ENCODE peak calls at places on chromosomes 4 and X, in five cellular contexts. B is brain microvascular endothelial cell; M is H1; E is CD8-positive, alpha-beta T cell; Q is left ventricle myocardium inferior. H is an unnamed sample.
A peak's percentile ranks its signal among the peaks of the same experiment; 100 is the strongest.

GRCh38 chrX:149962859-149963757 is 24.8 kb upstream of the EOLA2 start:
- DNase-seq in B (peak; percentile 53), M (no peak), E (peak; percentile 7), Q (no peak), H (peak; percentile 30)

GRCh38 chr4:151325320-151326246 is at the start of gene SH3D19:
- DNase-seq in B (peak; percentile 13), M (peak; percentile 75), E (no peak), Q (peak; percentile 76), H (peak; percentile 90)

GRCh38 chr4:165991325-165992180 is 118.5 kb downstream of the TLL1 start:
- DNase-seq in B (no peak), M (no peak), E (no peak), Q (no peak), H (no peak)

GRCh38 chr4:71288875-71289274 is 49.9 kb upstream of the SLC4A4 start:
- DNase-seq in B (no peak), M (no peak), E (no peak), Q (no peak), H (no peak)

GRCh38 chr4:108397850-108398249 is 222.5 kb upstream of the RPL34 start:
- DNase-seq in B (no peak), M (no peak), E (no peak), Q (no peak), H (no peak)

GRCh38 chrX:40298569-40298968 is 200.8 kb upstream of the BCOR start:
- DNase-seq in B (no peak), M (no peak), E (no peak), Q (no peak), H (no peak)

GRCh38 chrX:119272882-119273806 is 37.1 kb downstream of the PGRMC1 start:
- DNase-seq in B (peak; percentile 37), M (peak; percentile 71), E (peak; percentile 39), Q (peak; percentile 21), H (peak; percentile 63)

GRCh38 chr4:78065514-78066192 is 8.5 kb downstream of the FRAS1 start:
- DNase-seq in B (no peak), M (no peak), E (no peak), Q (no peak), H (no peak)

GRCh38 chrX:63922221-63922620 is 137.2 kb upstream of the ARHGEF9 start:
- DNase-seq in B (peak; percentile 53), M (no peak), E (no peak), Q (no peak), H (no peak)

GRCh38 chr4:28357985-28358384 is 1497.3 kb downstream of the STIM2 start:
- DNase-seq in B (no peak), M (no peak), E (no peak), Q (no peak), H (no peak)

GRCh38 chrX:68807818-68808217 is 21.0 kb upstream of the EFNB1 start:
- DNase-seq in B (no peak), M (no peak), E (no peak), Q (no peak), H (no peak)

GRCh38 chr4:127479031-127479622 is 153.6 kb upstream of the INTU start:
- DNase-seq in B (peak; percentile 6), M (no peak), E (no peak), Q (no peak), H (no peak)

GRCh38 chr4:156100651-156101050 is 147.0 kb upstream of the CTSO start:
- DNase-seq in B (no peak), M (no peak), E (no peak), Q (no peak), H (no peak)

GRCh38 chrX:29661290-29661689 is 554.1 kb upstream of the MAGEB2 start:
- DNase-seq in B (peak; percentile 59), M (no peak), E (no peak), Q (no peak), H (no peak)

GRCh38 chr4:109350121-109350520 is 47.7 kb upstream of the COL25A1 start:
- DNase-seq in B (no peak), M (no peak), E (no peak), Q (no peak), H (peak; percentile 44)

GRCh38 chr4:127782275-127783025 is at the start of gene HSPA4L:
- DNase-seq in B (peak; percentile 44), M (no peak), E (peak; percentile 15), Q (peak; percentile 48), H (peak; percentile 32)

GRCh38 chrX:39653656-39654055 is 444.1 kb downstream of the BCOR start:
- DNase-seq in B (no peak), M (peak; percentile 45), E (no peak), Q (no peak), H (no peak)

GRCh38 chr4:156971623-156972369 is at the start of gene PDGFC:
- DNase-seq in B (peak; percentile 65), M (peak; percentile 87), E (no peak), Q (peak; percentile 79), H (peak; percentile 94)

GRCh38 chrX:68684291-68684918 is 36.9 kb downstream of the STARD8 start:
- DNase-seq in B (no peak), M (peak; percentile 51), E (no peak), Q (peak; percentile 71), H (no peak)

GRCh38 chrX:150360331-150360730 is 2.8 kb upstream of the MAMLD1 start:
- DNase-seq in B (no peak), M (no peak), E (no peak), Q (no peak), H (peak; percentile 74)

GRCh38 chr4:20572976-20573375 is 127.3 kb upstream of the PACRGL start:
- DNase-seq in B (no peak), M (no peak), E (no peak), Q (no peak), H (no peak)

GRCh38 chr4:123709336-123709735 is 312.7 kb downstream of the SPRY1 start:
- DNase-seq in B (no peak), M (no peak), E (no peak), Q (no peak), H (no peak)

GRCh38 chrX:112759512-112759911 is 79.8 kb upstream of the LHFPL1 start:
- DNase-seq in B (no peak), M (no peak), E (no peak), Q (no peak), H (no peak)

GRCh38 chr4:156800463-156800862 is 171.1 kb downstream of the PDGFC start:
- DNase-seq in B (no peak), M (no peak), E (no peak), Q (no peak), H (no peak)

GRCh38 chr4:98903561-98903960 is 25.4 kb downstream of the EIF4E start:
- DNase-seq in B (no peak), M (no peak), E (no peak), Q (no peak), H (no peak)

GRCh38 chr4:98908182-98908581 is 20.8 kb downstream of the EIF4E start:
- DNase-seq in B (no peak), M (no peak), E (no peak), Q (no peak), H (no peak)

GRCh38 chr4:98905834-98906233 is 23.1 kb downstream of the EIF4E start:
- DNase-seq in B (no peak), M (no peak), E (no peak), Q (no peak), H (no peak)

GRCh38 chr4:98903963-98904362 is 25.0 kb downstream of the EIF4E start:
- DNase-seq in B (no peak), M (no peak), E (no peak), Q (no peak), H (no peak)

DNA sequence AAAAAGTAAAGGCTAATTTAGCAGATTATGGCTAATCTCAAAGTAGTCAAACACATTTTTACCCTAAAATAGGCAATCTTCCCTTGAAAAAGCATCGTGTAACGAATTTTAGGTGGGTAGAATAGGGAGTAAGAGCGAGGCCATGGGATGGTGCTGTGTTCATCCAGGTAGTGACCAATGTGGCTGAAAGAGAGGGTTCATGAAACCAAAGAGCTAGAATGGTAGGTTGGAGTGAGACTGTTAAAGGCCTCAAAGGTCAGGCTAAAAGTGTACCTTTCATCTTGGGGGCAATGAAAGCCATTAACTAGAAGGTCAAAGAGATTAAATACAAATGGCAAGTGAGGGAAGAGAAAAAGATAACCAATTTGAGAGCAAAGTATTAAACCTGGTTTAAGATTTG is 23.6 kb downstream of the EIF4E start:
- DNase-seq in B (no peak), M (no peak), E (no peak), Q (no peak), H (no peak)
- H3K36me3 ChIP-seq in B (peaks cover 13% of the 10 kb centered on the region), M (peaks cover 8% of the 10 kb centered on the region), E (no peaks in the 10 kb centered on the region), Q (peaks cover 15% of the 10 kb centered on the region), H (peaks cover 8% of the 10 kb centered on the region)

GRCh38 chr4:75724066-75724866 is at the start of gene USO1:
- DNase-seq in B (peak; percentile 98), M (peak; percentile 100), E (peak; percentile 100), Q (peak; percentile 99), H (peak; percentile 92)
- H3K36me3 ChIP-seq in B (no peaks in the 10 kb centered on the region), M (no peaks in the 10 kb centered on the region), E (no peaks in the 10 kb centered on the region), Q (no peaks in the 10 kb centered on the region), H (no peaks in the 10 kb centered on the region)

GRCh38 chr4:8461086-8461485 is 20.5 kb downstream of the TRMT44 start:
- DNase-seq in B (peak; percentile 12), M (no peak), E (no peak), Q (no peak), H (no peak)

GRCh38 chr4:8457646-8458045 is 17.1 kb downstream of the TRMT44 start:
- DNase-seq in B (no peak), M (no peak), E (no peak), Q (no peak), H (no peak)

GRCh38 chr4:8461616-8462015 is 21.0 kb downstream of the TRMT44 start:
- DNase-seq in B (no peak), M (no peak), E (no peak), Q (no peak), H (no peak)

GRCh38 chr4:8463811-8464210 is 23.2 kb downstream of the TRMT44 start:
- DNase-seq in B (no peak), M (no peak), E (no peak), Q (no peak), H (no peak)

DNA sequence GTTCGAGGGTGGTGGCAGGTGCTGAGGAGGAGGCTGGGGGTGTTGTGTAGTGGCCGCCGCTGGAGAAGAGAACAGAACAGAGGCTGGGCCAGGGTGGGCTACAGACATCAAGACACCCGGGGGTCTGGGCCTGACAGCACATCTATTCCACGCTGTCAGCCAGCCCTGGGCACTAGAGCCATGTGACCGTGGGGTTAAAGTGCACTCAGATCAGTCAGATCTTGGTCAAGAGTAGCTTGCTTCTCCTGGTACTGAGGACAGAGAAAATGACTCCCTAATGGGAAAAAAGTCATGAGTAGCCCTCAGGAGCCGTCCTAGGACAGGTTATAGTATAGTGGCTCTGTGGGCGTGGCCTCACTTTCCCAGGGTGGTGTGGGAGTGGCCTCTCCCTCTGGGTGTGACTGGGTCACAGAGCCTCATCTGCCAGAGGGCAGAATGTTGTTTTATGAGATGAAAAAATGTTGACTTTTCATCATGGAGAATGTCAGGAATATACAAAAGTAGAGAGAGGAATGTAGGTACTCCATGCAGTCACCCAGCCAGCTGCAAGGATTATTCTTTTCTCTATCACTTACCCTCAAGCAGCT is 19.4 kb downstream of the TRMT44 start:
- DNase-seq in B (no peak), M (no peak), E (no peak), Q (no peak), H (no peak)
- H3K36me3 ChIP-seq in B (peaks cover 7% of the 10 kb centered on the region), M (peaks cover 8% of the 10 kb centered on the region), E (peaks cover 37% of the 10 kb centered on the region), Q (peaks cover 90% of the 10 kb centered on the region), H (peaks cover 35% of the 10 kb centered on the region)

GRCh38 chr4:87492617-87493016 is 36.6 kb downstream of the SPARCL1 start:
- DNase-seq in B (no peak), M (no peak), E (no peak), Q (no peak), H (no peak)
- H3K36me3 ChIP-seq in B (no peaks in the 10 kb centered on the region), M (no peaks in the 10 kb centered on the region), E (no peaks in the 10 kb centered on the region), Q (peaks cover 97% of the 10 kb centered on the region), H (no peaks in the 10 kb centered on the region)

GRCh38 chr4:186699881-186700397 is 23.7 kb downstream of the FAT1 start:
- DNase-seq in B (no peak), M (no peak), E (no peak), Q (no peak), H (no peak)
- H3K36me3 ChIP-seq in B (peaks cover 5% of the 10 kb centered on the region), M (no peaks in the 10 kb centered on the region), E (no peaks in the 10 kb centered on the region), Q (no peaks in the 10 kb centered on the region), H (peaks cover 38% of the 10 kb centered on the region)

GRCh38 chr4:185624248-185624568 is 88.9 kb upstream of the PDLIM3 start:
- DNase-seq in B (no peak), M (no peak), E (no peak), Q (peak; percentile 47), H (peak; percentile 70)
- H3K36me3 ChIP-seq in B (peaks cover 33% of the 10 kb centered on the region), M (no peaks in the 10 kb centered on the region), E (no peaks in the 10 kb centered on the region), Q (peaks cover 85% of the 10 kb centered on the region), H (peaks cover 10% of the 10 kb centered on the region)